ENCODE peak calls at places on chromosome 14, in four cellular contexts. J is NCI-H2029; Z is naive thymus-derived CD8-positive, alpha-beta T cell; U is iris pigment epithelial cell. I is an unnamed sample.

GRCh38 chr14:91300957-91301356 is 56.5 kb upstream of the GPR68 start:
- DNase-seq in J (no peak), Z (no peak), U (no peak), I (no peak)

GRCh38 chr14:80150301-80150700 is 61.0 kb downstream of the DIO2 start:
- DNase-seq in J (no peak), Z (no peak), U (peak; percentile 1), I (no peak)

GRCh38 chr14:78127233-78127632 is 42.9 kb upstream of the NRXN3 start:
- DNase-seq in J (no peak), Z (no peak), U (no peak), I (no peak)

GRCh38 chr14:56059054-56059453 is 59.2 kb upstream of the PELI2 start:
- DNase-seq in J (no peak), Z (no peak), U (no peak), I (no peak)

GRCh38 chr14:73240816-73241480 is 3.6 kb downstream of the PAPLN start:
- DNase-seq in J (no peak), Z (no peak), U (no peak), I (no peak)

GRCh38 chr14:98956181-98956580 is 315.8 kb downstream of the BCL11B start:
- DNase-seq in J (no peak), Z (no peak), U (no peak), I (no peak)

GRCh38 chr14:104717137-104717536 is 6.9 kb upstream of the ADSS1 start:
- DNase-seq in J (no peak), Z (no peak), U (no peak), I (no peak)

GRCh38 chr14:58705066-58705465 is 67.3 kb downstream of the DACT1 start:
- DNase-seq in J (no peak), Z (no peak), U (peak; percentile 35), I (peak; percentile 51)

GRCh38 chr14:55699131-55700057 is 119.4 kb downstream of the KTN1 start:
- DNase-seq in J (peak; percentile 67), Z (no peak), U (no peak), I (no peak)

GRCh38 chr14:80419339-80419738 is 208.0 kb upstream of the DIO2 start:
- DNase-seq in J (no peak), Z (no peak), U (no peak), I (no peak)

GRCh38 chr14:58862421-58862820 is 224.7 kb downstream of the DACT1 start:
- DNase-seq in J (no peak), Z (no peak), U (no peak), I (no peak)

GRCh38 chr14:102493096-102493495 is 16.5 kb downstream of the ANKRD9 start:
- DNase-seq in J (no peak), Z (no peak), U (no peak), I (no peak)

GRCh38 chr14:68596701-68597100 is 196.2 kb downstream of the ZFP36L1 start:
- DNase-seq in J (no peak), Z (no peak), U (no peak), I (no peak)

GRCh38 chr14:54803926-54804719 is 98.5 kb downstream of the GCH1 start:
- DNase-seq in J (no peak), Z (no peak), U (no peak), I (no peak)

GRCh38 chr14:29858299-29858698 is 69.3 kb downstream of the PRKD1 start:
- DNase-seq in J (no peak), Z (no peak), U (peak; percentile 23), I (no peak)

I was measured in DMS79.